ENCODE peak calls at places on chromosomes 7 and 10, in eight cellular contexts. T is gastroesophageal sphincter; P is effector memory CD8-positive, alpha-beta T cell; G is foreskin keratinocyte; J is left lung; E is Panc1; Q is esophagus mucosa; S is SK-N-SH treated with all-trans-retinoic acid at 6 μM for 48 hours. R is an unnamed sample.

GRCh38 chr10:88926484-88927249 is 25.9 kb downstream of the ACTA2 start:
- ATAC-seq in P (no peak), G (no peak), Q (no peak), J (peak), E (no peak), S (peak), T (peak), R (no peak)

GRCh38 chr10:50640238-50640637 is 16.5 kb upstream of the SGMS1 start:
- ATAC-seq in G (no peak), E (no peak), P (no peak), S (no peak), Q (no peak), J (no peak), T (no peak), R (no peak)

GRCh38 chr7:132576723-132577089 is 436 bp upstream of the PLXNA4 start:
- ATAC-seq in Q (no peak), J (no peak), P (peak), E (no peak), S (no peak), T (peak), G (peak), R (no peak)

GRCh38 chr7:81404669-81405068 is 365.2 kb downstream of the HGF start:
- ATAC-seq in S (no peak), J (no peak), G (no peak), T (no peak), Q (no peak), E (no peak), P (no peak), R (no peak)

GRCh38 chr7:150908173-150908572 is 55.9 kb downstream of the AOC1 start:
- ATAC-seq in T (no peak), P (no peak), J (no peak), Q (no peak), G (no peak), S (no peak), E (no peak), R (no peak)

GRCh38 chr7:123502216-123502615 is 32.2 kb downstream of the IQUB start:
- ATAC-seq in T (no peak), Q (no peak), P (no peak), J (no peak), G (no peak), S (no peak), E (no peak), R (no peak)

GRCh38 chr7:108327353-108327752 is 128.9 kb downstream of the NRCAM start:
- ATAC-seq in P (no peak), S (no peak), T (no peak), J (no peak), Q (no peak), G (no peak), E (no peak), R (no peak)

GRCh38 chr10:125844673-125845300 is 21.4 kb downstream of the BCCIP start:
- ATAC-seq in T (peak), Q (no peak), P (no peak), G (no peak), E (no peak), S (no peak), J (no peak), R (no peak)

GRCh38 chr10:35781643-35782035 is 139.5 kb upstream of the FZD8 start:
- ATAC-seq in P (no peak), S (no peak), J (no peak), G (no peak), E (no peak), Q (no peak), T (no peak), R (no peak)

GRCh38 chr10:72335394-72336258 is 19.1 kb downstream of the DNAJB12 start:
- ATAC-seq in G (no peak), P (peak), Q (no peak), E (no peak), T (peak), J (peak), S (no peak), R (peak)

GRCh38 chr10:119620771-119621384 is 24.1 kb upstream of the TIAL1 start:
- ATAC-seq in J (no peak), P (no peak), E (peak), T (no peak), Q (no peak), S (no peak), G (no peak), R (no peak)

GRCh38 chr7:55438765-55439525 is 73.8 kb downstream of the LANCL2 start:
- ATAC-seq in G (peak), Q (no peak), P (no peak), J (peak), T (no peak), E (no peak), S (peak), R (no peak)

GRCh38 chr10:21993360-21994001 is 10.0 kb downstream of the DNAJC1 start:
- ATAC-seq in P (peak), S (no peak), E (no peak), Q (no peak), J (peak), G (no peak), T (no peak), R (no peak)

GRCh38 chr7:36117201-36117840 is 35.7 kb upstream of the EEPD1 start:
- ATAC-seq in G (no peak), E (no peak), S (no peak), P (no peak), J (no peak), T (no peak), Q (no peak), R (no peak)

GRCh38 chr10:86862786-86863185 is 94.6 kb downstream of the MMRN2 start:
- ATAC-seq in S (no peak), G (no peak), E (no peak), J (peak), T (no peak), Q (no peak), P (no peak), R (no peak)

GRCh38 chr7:71245038-71245437 is 113.1 kb downstream of the GALNT17 start:
- ATAC-seq in T (no peak), J (no peak), E (no peak), S (no peak), G (no peak), Q (no peak), P (no peak), R (no peak)

GRCh38 chr10:127565583-127565982 is 16.5 kb downstream of the NPS start:
- ATAC-seq in E (no peak), S (no peak), J (peak), Q (no peak), P (no peak), T (no peak), G (no peak), R (no peak)

GRCh38 chr10:71494980-71495381 is 98.3 kb downstream of the CDH23 start:
- ATAC-seq in G (no peak), Q (no peak), J (no peak), S (no peak), E (no peak), T (no peak), P (peak), R (peak)

GRCh38 chr7:87216701-87217508 is 2.6 kb downstream of the TMEM243 start:
- ATAC-seq in J (no peak), S (no peak), P (peak), T (no peak), Q (no peak), G (no peak), E (no peak), R (peak)

GRCh38 chr10:15353471-15353870 is 17.6 kb downstream of the FAM171A1 start:
- ATAC-seq in G (no peak), Q (no peak), E (no peak), S (no peak), T (no peak), P (no peak), J (no peak), R (no peak)

GRCh38 chr7:157482517-157483120 is 145.8 kb downstream of the DNAJB6 start:
- ATAC-seq in E (no peak), G (no peak), P (no peak), Q (no peak), J (no peak), T (no peak), S (no peak), R (no peak)

GRCh38 chr7:11709240-11709639 is 122.8 kb downstream of the THSD7A start:
- ATAC-seq in J (no peak), S (no peak), T (no peak), G (peak), E (no peak), P (no peak), Q (no peak), R (no peak)

GRCh38 chr7:95545007-95545615 is 51.2 kb downstream of the PDK4 start:
- ATAC-seq in S (peak), G (peak), E (peak), Q (peak), J (peak), T (peak), P (no peak), R (no peak)

GRCh38 chr10:4626919-4627318 is 199.1 kb upstream of the AKR1E2 start:
- ATAC-seq in S (no peak), G (no peak), P (no peak), E (no peak), J (no peak), T (no peak), Q (no peak), R (no peak)

R was measured in activated CD4-positive, CD25-positive, alpha-beta regulatory T cell treated with anti-CD3 and anti-CD28 coated beads, Interleukin-2, amount 50 U/mL, for 24 hours.